ENCODE peak calls at places on chromosomes 4 and X, in five cellular contexts. D is astrocyte of the cerebellum, Z is heart left ventricle, Q is upper lobe of right lung, E is tibial nerve. S is an unnamed sample.

GRCh38 chr4:2044542-2045517 is 14.3 kb upstream of the NAT8L start:
- DNase-seq in D (no peak), Z (no peak), Q (peak; percentile 53), E (no peak), S (no peak)

GRCh38 chr4:183906736-183907651 is 1.9 kb downstream of the STOX2 start:
- DNase-seq in D (no peak), Z (peak; percentile 15), Q (peak; percentile 63), E (no peak), S (peak; percentile 6)

GRCh38 chrX:7147978-7148824 is at the start of gene PUDP:
- DNase-seq in D (peak; percentile 72), Z (peak; percentile 81), Q (peak; percentile 92), E (peak; percentile 51), S (peak; percentile 73)

GRCh38 chrX:27915617-27916016 is 65.6 kb downstream of the DCAF8L1 start:
- DNase-seq in D (no peak), Z (no peak), Q (no peak), E (no peak), S (peak; percentile 1)

GRCh38 chr4:63459329-63459728 is 949.9 kb downstream of the TECRL start:
- DNase-seq in D (no peak), Z (no peak), Q (no peak), E (no peak), S (no peak)

GRCh38 chr4:62940229-62940628 is 1469.0 kb downstream of the TECRL start:
- DNase-seq in D (no peak), Z (no peak), Q (no peak), E (no peak), S (no peak)

GRCh38 chrX:71178908-71179307 is 34.3 kb downstream of the NLGN3 start:
- DNase-seq in D (peak; percentile 37), Z (peak; percentile 30), Q (no peak), E (peak; percentile 40), S (peak; percentile 80)

GRCh38 chrX:101080326-101080725 is 1.6 kb downstream of the TMEM35A start:
- DNase-seq in D (no peak), Z (no peak), Q (no peak), E (no peak), S (no peak)

GRCh38 chr4:85402371-85402770 is 72.6 kb upstream of the ARHGAP24 start:
- DNase-seq in D (peak; percentile 97), Z (no peak), Q (no peak), E (no peak), S (peak; percentile 57)

GRCh38 chr4:76601791-76602190 is 166.8 kb downstream of the SHROOM3 start:
- DNase-seq in D (no peak), Z (no peak), Q (no peak), E (no peak), S (peak; percentile 48)

GRCh38 chrX:54484666-54485065 is 11.4 kb downstream of the FGD1 start:
- DNase-seq in D (no peak), Z (no peak), Q (no peak), E (no peak), S (no peak)

GRCh38 chr4:128837198-128837597 is 27.7 kb downstream of the JADE1 start:
- DNase-seq in D (no peak), Z (no peak), Q (no peak), E (no peak), S (no peak)

GRCh38 chr4:151676301-151676700 is 84.5 kb downstream of the GATB start:
- DNase-seq in D (peak; percentile 67), Z (no peak), Q (no peak), E (no peak), S (peak; percentile 83)

GRCh38 chr4:146098397-146098796 is 77.1 kb upstream of the LSM6 start:
- DNase-seq in D (no peak), Z (no peak), Q (no peak), E (no peak), S (no peak)

GRCh38 chrX:48894891-48895290 is 2.7 kb downstream of the TIMM17B start:
- DNase-seq in D (no peak), Z (no peak), Q (no peak), E (no peak), S (no peak)

GRCh38 chr4:182917182-182918043 is at the start of gene DCTD:
- DNase-seq in D (no peak), Z (peak; percentile 86), Q (peak; percentile 94), E (peak; percentile 63), S (peak; percentile 91)

GRCh38 chr4:74364649-74365491 is at the start of gene EREG:
- DNase-seq in D (no peak), Z (peak; percentile 8), Q (peak; percentile 67), E (no peak), S (peak; percentile 71)

GRCh38 chr4:15955670-15956069 is 7.3 kb downstream of the FGFBP2 start:
- DNase-seq in D (no peak), Z (no peak), Q (no peak), E (no peak), S (peak; percentile 29)
- TF ChIP-seq CTCF in D (peak; percentile 54), Z (no peak), Q (no peak), E (no peak), S (peak; percentile 35)

DNA sequence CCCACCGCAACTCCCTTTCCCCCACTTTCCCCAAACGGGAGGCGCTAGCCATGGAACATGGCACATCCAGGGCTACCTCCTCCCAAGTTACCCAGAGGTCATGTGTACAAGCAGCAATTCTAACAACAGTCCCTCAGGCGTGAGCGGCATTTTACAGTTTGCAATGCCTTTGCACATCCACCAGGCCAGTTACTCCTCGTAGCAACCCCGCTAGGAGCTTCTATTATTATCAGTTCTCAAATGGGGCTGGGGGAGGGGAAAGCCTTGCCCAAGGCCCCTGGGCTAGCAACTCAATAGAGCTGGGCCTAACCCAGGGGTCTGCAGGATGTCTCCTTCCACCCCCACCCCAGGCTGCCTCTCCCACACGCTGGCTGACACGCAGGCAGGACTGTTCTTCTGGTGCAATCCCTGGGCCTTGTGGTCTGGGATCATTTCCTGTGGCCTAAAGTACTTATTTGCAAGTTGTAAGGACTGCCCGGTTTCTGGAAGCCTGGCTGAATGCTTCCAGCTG is 27.8 kb downstream of the PJA1 start:
- DNase-seq in D (peak; percentile 37), Z (no peak), Q (no peak), E (peak; percentile 26), S (peak; percentile 71)
- H3K4me3 ChIP-seq in D (no peak overlapping the region), Z (peak overlapping the region; percentile 37), Q (peak overlapping the region; percentile 19), E (no peak overlapping the region), S (no peak overlapping the region)

DNA sequence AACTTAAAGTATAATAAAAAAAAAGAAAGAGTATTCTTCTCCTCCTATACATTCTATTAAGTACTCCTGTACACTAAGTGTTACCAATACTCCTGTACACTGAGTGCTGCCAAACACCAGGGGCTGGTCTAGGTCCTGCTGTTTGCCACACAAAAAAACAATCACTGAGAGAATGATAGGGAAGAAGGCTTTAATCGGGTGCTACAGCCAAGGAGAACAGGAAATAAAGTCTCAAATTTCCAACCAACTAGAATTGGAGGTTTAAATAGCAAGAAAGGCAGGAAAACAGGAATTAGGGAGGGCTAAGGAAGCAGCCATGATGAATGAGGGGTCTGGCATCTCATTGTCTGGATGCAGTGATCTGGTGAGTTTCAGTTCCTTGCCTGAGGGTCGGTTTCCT is 239.8 kb downstream of the ZNF674 start:
- DNase-seq in D (no peak), Z (no peak), Q (no peak), E (no peak), S (no peak)
- TF ChIP-seq CTCF in D (no peak), Z (no peak), Q (no peak), E (no peak), S (no peak)

GRCh38 chr4:6641164-6641970 is 882 bp downstream of the MRFAP1 start:
- DNase-seq in D (peak; percentile 31), Z (peak; percentile 62), Q (no peak), E (peak; percentile 35), S (peak; percentile 72)

GRCh38 chr4:6641971-6642320 is 1.5 kb downstream of the MRFAP1 start:
- DNase-seq in D (no peak), Z (no peak), Q (no peak), E (no peak), S (peak; percentile 32)

GRCh38 chr4:6640292-6641163 is at the start of gene MRFAP1:
- DNase-seq in D (peak; percentile 86), Z (peak; percentile 95), Q (peak; percentile 97), E (peak; percentile 90), S (peak; percentile 95)

GRCh38 chr4:6643141-6643847 is 2.8 kb downstream of the MRFAP1 start:
- DNase-seq in D (no peak), Z (no peak), Q (no peak), E (no peak), S (no peak)

GRCh38 chr4:6639137-6639680 is 1.3 kb upstream of the MRFAP1 start:
- DNase-seq in D (no peak), Z (no peak), Q (no peak), E (no peak), S (no peak)
- H3K4me3 ChIP-seq in D (no peak overlapping the region), Z (no peak overlapping the region), Q (no peak overlapping the region), E (no peak overlapping the region), S (no peak overlapping the region)

DNA sequence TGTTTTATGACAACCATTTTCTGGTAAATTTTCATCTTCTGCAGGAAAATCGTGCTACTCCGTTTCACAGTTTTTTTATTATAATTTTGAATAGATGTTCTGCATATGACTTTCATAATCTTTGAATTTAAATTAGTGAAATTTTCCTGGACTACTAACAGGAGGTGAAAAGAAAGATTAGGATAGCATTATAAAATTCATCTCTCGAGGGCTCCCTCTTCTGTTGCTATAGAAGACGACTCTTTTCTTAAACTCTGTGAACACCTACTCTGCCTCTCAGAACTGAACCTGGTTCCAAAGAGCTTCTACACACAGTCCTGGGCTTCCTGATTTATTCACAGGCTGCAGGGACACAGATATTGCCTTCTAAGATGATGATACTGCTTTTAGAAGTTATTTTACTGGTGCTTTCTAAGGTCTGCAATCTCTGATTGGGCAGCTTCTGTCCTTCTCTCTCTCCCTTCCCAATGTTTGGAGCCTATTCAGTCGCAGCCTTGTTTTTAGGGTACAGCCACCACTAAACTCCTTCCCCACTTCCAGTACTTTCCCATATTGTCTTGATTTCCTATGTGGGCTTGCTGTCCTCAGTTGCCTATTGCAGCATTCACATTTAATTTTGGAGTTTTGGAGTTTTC is 10.1 kb upstream of the SAP30 start:
- DNase-seq in D (no peak), Z (no peak), Q (no peak), E (no peak), S (no peak)
- TF ChIP-seq CTCF in D (peak; percentile 38), Z (peak; percentile 32), Q (peak; percentile 28), E (peak; percentile 12), S (peak; percentile 40)

GRCh38 chr4:112706840-112707207 is 69.9 kb downstream of the LARP7 start:
- DNase-seq in D (no peak), Z (no peak), Q (no peak), E (no peak), S (no peak)
- H3K4me3 ChIP-seq in D (no peak overlapping the region), Z (peak overlapping the region; percentile 62), Q (no peak overlapping the region), E (no peak overlapping the region), S (peak overlapping the region; percentile 35)

GRCh38 chr4:107034982-107035710 is 967 bp downstream of the DKK2 start:
- DNase-seq in D (no peak), Z (no peak), Q (no peak), E (no peak), S (no peak)

GRCh38 chr4:107034091-107034698 is 1.9 kb downstream of the DKK2 start:
- DNase-seq in D (no peak), Z (peak; percentile 9), Q (peak; percentile 56), E (peak; percentile 52), S (peak; percentile 82)

GRCh38 chr4:107036602-107037151 is 564 bp upstream of the DKK2 start:
- DNase-seq in D (no peak), Z (peak; percentile 3), Q (no peak), E (no peak), S (peak; percentile 26)

GRCh38 chr4:107035711-107036601 is at the start of gene DKK2:
- DNase-seq in D (no peak), Z (peak; percentile 8), Q (peak; percentile 60), E (peak; percentile 51), S (peak; percentile 51)

DNA sequence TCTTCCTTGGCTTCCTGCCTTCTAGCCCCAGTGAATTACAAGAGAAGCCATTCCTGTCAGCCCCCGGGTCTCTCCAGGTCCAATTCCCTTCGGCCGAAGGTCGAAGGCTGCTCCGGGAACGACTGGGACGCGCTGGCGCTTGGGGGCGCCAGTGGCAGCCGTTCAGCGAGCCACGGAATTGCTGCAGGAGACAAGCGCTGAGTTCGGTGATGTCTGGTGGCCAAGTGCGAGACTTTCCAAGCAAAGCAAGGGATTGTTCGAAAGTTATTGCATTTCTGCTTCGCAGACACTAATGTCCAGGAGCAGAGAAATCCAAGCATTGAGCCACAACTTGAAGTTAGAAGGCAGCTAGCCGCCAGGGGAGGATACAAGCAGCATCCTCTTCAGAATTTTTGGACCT is 1.1 kb upstream of the DKK2 start:
- DNase-seq in D (no peak), Z (peak; percentile 29), Q (peak; percentile 69), E (peak; percentile 39), S (peak; percentile 55)
- TF ChIP-seq CTCF in D (peak; percentile 81), Z (no peak), Q (peak; percentile 39), E (peak; percentile 40), S (peak; percentile 67)

S was measured in foreskin fibroblast.